ENCODE peak calls at places on chromosomes 16 and 17, in four cellular contexts. A is CD4-positive, alpha-beta memory T cell; H is BE2C; V is neuronal stem cell. Z is an unnamed sample.

GRCh38 chr17:79792371-79792871 is 4.5 kb downstream of the CBX8 start:
- DNase-seq in A (no peak), H (no peak), V (no peak), Z (no peak)

GRCh38 chr17:44976198-44976597 is 8.1 kb upstream of the C1QL1 start:
- DNase-seq in A (no peak), H (peak; percentile 73), V (no peak), Z (no peak)

GRCh38 chr16:35195173-35195863 is 1735.9 kb downstream of the TP53TG3F start:
- DNase-seq in A (no peak), H (no peak), V (no peak), Z (no peak)

GRCh38 chr17:2688351-2689342 is 22.9 kb downstream of the CLUH start:
- DNase-seq in A (no peak), H (no peak), V (no peak), Z (peak; percentile 71)

GRCh38 chr16:23434380-23434779 is 18.6 kb downstream of the COG7 start:
- DNase-seq in A (peak; percentile 56), H (peak; percentile 20), V (peak; percentile 62), Z (no peak)

GRCh38 chr17:15124746-15125145 is 140.4 kb downstream of the PMP22 start:
- DNase-seq in A (no peak), H (no peak), V (no peak), Z (no peak)

GRCh38 chr17:66834919-66835454 is at the start of gene CACNG5:
- DNase-seq in A (no peak), H (peak; percentile 80), V (no peak), Z (no peak)

GRCh38 chr17:58541249-58541648 is 26.8 kb upstream of the MTMR4 start:
- DNase-seq in A (no peak), H (no peak), V (no peak), Z (no peak)

GRCh38 chr17:42525221-42525620 is 10.8 kb upstream of the NAGLU start:
- DNase-seq in A (no peak), H (no peak), V (no peak), Z (no peak)

GRCh38 chr17:78144736-78145641 is 1.2 kb upstream of the C17orf99 start:
- DNase-seq in A (no peak), H (peak; percentile 66), V (no peak), Z (peak; percentile 79)

GRCh38 chr17:16086957-16087356 is 87.3 kb downstream of the TTC19 start:
- DNase-seq in A (no peak), H (no peak), V (no peak), Z (no peak)

GRCh38 chr17:7133424-7133823 is 18.8 kb upstream of the ASGR2 start:
- DNase-seq in A (peak; percentile 24), H (no peak), V (peak; percentile 43), Z (peak; percentile 81)

GRCh38 chr17:75031972-75032895 is 14.5 kb downstream of the ATP5PD start:
- DNase-seq in A (peak; percentile 58), H (peak; percentile 85), V (no peak), Z (peak; percentile 83)

GRCh38 chr16:11315499-11315898 is 29.8 kb upstream of the RMI2 start:
- DNase-seq in A (no peak), H (no peak), V (peak; percentile 82), Z (no peak)

GRCh38 chr16:85524630-85525463 is 88.3 kb upstream of the GSE1 start:
- DNase-seq in A (no peak), H (peak; percentile 79), V (no peak), Z (peak; percentile 91)

GRCh38 chr17:54559883-54560282 is 340.8 kb upstream of the TOM1L1 start:
- DNase-seq in A (no peak), H (no peak), V (no peak), Z (no peak)

GRCh38 chr16:84930298-84931106 is 80.8 kb downstream of the ZDHHC7 start:
- DNase-seq in A (no peak), H (no peak), V (no peak), Z (peak; percentile 50)

GRCh38 chr17:50689956-50690886 is 17.5 kb downstream of the ANKRD40 start:
- DNase-seq in A (no peak), H (peak; percentile 59), V (peak; percentile 88), Z (no peak)

DNA sequence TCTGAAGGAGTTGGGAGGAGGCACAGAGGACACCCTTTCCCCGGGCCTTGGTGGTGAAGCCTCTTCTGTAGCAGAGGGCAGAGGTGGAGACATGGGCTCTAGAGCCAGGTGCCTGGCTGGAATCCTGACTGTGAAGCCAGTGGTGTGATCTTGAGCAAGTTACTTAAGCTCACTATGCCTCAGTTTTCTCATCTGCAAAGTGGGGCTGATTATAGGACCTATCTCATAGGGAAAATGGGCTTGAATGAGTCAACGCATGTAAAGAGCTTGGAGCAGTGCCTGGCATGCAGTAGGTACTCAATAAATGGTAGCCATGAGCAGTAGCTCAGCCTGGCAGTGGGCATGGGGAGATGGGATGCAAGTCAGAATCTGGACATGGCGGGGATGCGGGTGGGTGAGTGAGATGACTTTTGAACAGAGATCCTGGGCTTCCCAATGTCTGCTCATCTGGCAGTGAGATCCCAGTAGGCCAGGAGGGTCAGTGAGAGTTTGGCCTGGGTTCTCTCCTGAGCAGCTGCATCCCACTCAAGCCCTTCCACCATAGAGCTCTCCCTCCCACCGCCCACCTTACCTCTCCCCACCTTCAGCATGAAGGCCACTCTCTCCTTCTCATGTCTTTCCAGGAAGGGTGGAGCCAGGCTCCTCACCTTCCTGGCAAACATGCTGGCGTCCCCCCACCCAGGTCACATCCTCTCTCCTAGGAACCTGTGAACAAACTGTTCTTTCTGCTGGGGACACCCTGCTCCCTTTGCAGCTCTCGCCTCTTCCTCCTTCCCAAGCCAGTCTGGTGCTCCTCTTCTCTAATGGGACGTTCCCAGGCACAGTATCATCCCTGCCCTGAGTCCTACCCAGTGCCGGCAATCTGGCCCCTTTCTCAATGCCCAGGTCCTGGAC is 13.1 kb upstream of the SP2 start:
- DNase-seq in A (no peak), H (no peak), V (no peak), Z (no peak)
- H3K4me3 ChIP-seq in A (no peak overlapping the region), H (no peak overlapping the region), V (no peak overlapping the region), Z (no peak overlapping the region)

GRCh38 chr17:17848311-17848710 is 11.5 kb upstream of the SREBF1 start:
- DNase-seq in A (no peak), H (no peak), V (no peak), Z (no peak)
- H3K4me1 ChIP-seq in A (peaks cover 51% of the 10 kb centered on the region), H (peaks cover 9% of the 10 kb centered on the region), V (peaks cover 45% of the 10 kb centered on the region), Z (peaks cover 33% of the 10 kb centered on the region)

GRCh38 chr16:1152123-1152638 is 725 bp upstream of the CACNA1H start:
- DNase-seq in A (peak; percentile 62), H (peak; percentile 51), V (peak; percentile 51), Z (peak; percentile 81)
- H3K4me3 ChIP-seq in A (peak overlapping the region; percentile 19), H (peak overlapping the region; percentile 2), V (peak overlapping the region; percentile 74), Z (peak overlapping the region; percentile 70)

DNA sequence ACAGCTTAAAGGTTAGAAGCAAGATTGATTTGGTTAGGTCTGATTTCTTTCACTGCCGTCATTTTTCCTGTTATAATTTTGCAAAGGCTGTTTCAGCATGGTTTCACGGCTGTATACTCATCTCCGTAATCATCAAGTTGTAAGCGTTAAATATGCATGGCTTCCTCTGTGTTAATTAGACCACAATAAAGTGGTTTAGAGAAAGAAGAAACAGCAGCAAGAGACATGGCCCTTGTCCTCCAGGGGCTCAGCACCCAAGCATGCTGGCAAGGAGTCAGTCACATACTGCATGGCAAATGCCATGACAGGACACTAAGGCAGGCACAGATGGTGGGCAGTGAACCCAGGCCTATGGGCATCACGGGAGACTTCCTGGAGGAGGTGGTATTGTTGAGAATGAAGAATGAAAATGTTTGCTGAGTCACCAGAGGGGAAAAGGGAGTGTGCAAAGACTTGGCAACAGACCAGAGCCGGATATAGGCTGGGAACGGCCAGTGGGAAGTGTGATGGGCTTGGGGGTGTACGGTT is 61.4 kb upstream of the PLCG2 start:
- DNase-seq in A (no peak), H (no peak), V (no peak), Z (peak; percentile 44)
- H3K4me1 ChIP-seq in A (peaks cover 49% of the 10 kb centered on the region), H (peaks cover 5% of the 10 kb centered on the region), V (no peaks in the 10 kb centered on the region), Z (peaks cover 60% of the 10 kb centered on the region)

GRCh38 chr17:4562000-4562969 is 1.9 kb upstream of the GGT6 start:
- DNase-seq in A (no peak), H (no peak), V (no peak), Z (peak; percentile 18)

GRCh38 chr17:4560837-4561241 is 462 bp upstream of the GGT6 start:
- DNase-seq in A (no peak), H (no peak), V (no peak), Z (no peak)

GRCh38 chr17:4566785-4567184 is 6.4 kb upstream of the GGT6 start:
- DNase-seq in A (no peak), H (peak; percentile 61), V (peak; percentile 58), Z (peak; percentile 61)

GRCh38 chr17:4559851-4560820 is at the start of gene GGT6:
- DNase-seq in A (no peak), H (no peak), V (no peak), Z (peak; percentile 70)

DNA sequence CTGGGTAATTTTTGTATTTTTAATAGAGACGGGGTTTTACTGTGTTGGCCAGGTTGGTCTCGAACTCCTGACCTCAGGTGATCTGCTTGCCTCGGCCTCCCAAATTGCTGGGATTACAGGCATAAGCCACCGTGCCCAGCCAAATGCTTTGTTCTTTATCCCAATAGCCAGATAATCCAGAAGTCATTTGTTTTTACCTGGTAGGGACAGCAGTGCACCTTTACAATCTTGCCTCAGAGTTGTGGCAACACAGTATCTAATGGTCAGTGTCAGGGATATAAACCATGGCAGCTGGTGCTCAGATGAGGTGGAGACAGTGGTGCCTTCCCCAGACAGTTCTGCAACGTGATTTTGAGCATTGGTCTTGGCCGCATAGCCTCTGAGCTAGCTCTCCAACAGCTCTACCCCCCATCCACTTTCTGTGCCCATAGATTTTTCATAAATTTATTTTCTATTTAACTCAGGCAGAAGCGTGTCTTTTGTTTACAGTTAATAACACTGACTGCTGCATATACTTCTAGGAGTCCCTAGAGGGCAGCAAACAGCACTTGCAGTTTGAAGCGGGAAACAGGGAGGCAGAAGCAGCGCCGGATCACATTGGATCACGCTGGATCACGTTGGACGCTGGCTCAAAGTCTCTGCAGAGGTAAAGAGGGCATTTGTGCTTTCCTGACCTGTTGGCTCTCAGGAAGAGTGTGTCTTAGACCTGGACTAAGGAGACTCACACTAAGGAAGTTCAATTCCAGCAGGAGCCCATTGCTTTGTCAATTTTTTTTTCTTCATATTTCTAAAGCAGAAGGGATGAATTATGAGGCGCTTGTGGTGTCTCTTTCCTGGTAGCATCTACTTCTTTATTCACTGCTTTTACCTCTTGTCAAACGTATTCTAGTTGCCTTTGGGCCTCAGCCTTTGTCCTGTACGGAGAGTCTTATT is 5.1 kb upstream of the GGT6 start:
- DNase-seq in A (peak; percentile 54), H (peak; percentile 58), V (peak; percentile 61), Z (peak; percentile 77)
- H3K4me3 ChIP-seq in A (no peak overlapping the region), H (no peak overlapping the region), V (no peak overlapping the region), Z (no peak overlapping the region)

GRCh38 chr16:68257906-68258800 is 6.2 kb upstream of the SLC7A6 start:
- DNase-seq in A (no peak), H (no peak), V (no peak), Z (no peak)
- H3K4me1 ChIP-seq in A (peaks cover 10% of the 10 kb centered on the region), H (no peaks in the 10 kb centered on the region), V (peaks cover 5% of the 10 kb centered on the region), Z (peaks cover 14% of the 10 kb centered on the region)

GRCh38 chr16:58591083-58591482 is 38.5 kb downstream of the CNOT1 start:
- DNase-seq in A (no peak), H (no peak), V (no peak), Z (no peak)
- H3K4me3 ChIP-seq in A (no peak overlapping the region), H (no peak overlapping the region), V (no peak overlapping the region), Z (no peak overlapping the region)

GRCh38 chr17:63433746-63434591 is 12.1 kb downstream of the CYB561 start:
- DNase-seq in A (no peak), H (peak; percentile 60), V (no peak), Z (peak; percentile 76)
- H3K4me1 ChIP-seq in A (peaks cover 54% of the 10 kb centered on the region), H (peaks cover 32% of the 10 kb centered on the region), V (peaks cover 8% of the 10 kb centered on the region), Z (peaks cover 60% of the 10 kb centered on the region)

Z was measured in spleen.